ENCODE peak calls at places on chromosomes 2 and 18, in four cellular contexts. One of them, this sample, is unnamed.

GRCh38 chr2:70248810-70249438 is 496 bp upstream of the TIA1 start:
- DNase-seq in epithelial cell of esophagus: peak; percentile 76
- DNase-seq in fibroblast of lung: no peak
- DNase-seq in GM10248: no peak
- DNase-seq in this sample: peak; percentile 84

GRCh38 chr2:23788100-23788499 is 138.8 kb downstream of the ATAD2B start:
- DNase-seq in epithelial cell of esophagus: no peak
- DNase-seq in fibroblast of lung: no peak
- DNase-seq in GM10248: peak; percentile 17
- DNase-seq in this sample: no peak

GRCh38 chr2:215680605-215681598 is 245.0 kb upstream of the FN1 start:
- DNase-seq in epithelial cell of esophagus: peak; percentile 75
- DNase-seq in fibroblast of lung: peak; percentile 89
- DNase-seq in GM10248: no peak
- DNase-seq in this sample: peak; percentile 73

GRCh38 chr2:46216213-46216612 is 81.0 kb upstream of the EPAS1 start:
- DNase-seq in epithelial cell of esophagus: peak; percentile 66
- DNase-seq in fibroblast of lung: peak; percentile 18
- DNase-seq in GM10248: no peak
- DNase-seq in this sample: no peak

GRCh38 chr2:236663671-236664101 is 94.1 kb downstream of the ACKR3 start:
- DNase-seq in epithelial cell of esophagus: peak; percentile 82
- DNase-seq in fibroblast of lung: peak; percentile 48
- DNase-seq in GM10248: no peak
- DNase-seq in this sample: no peak

GRCh38 chr2:96773922-96774321 is 13.2 kb downstream of the CNNM4 start:
- DNase-seq in epithelial cell of esophagus: no peak
- DNase-seq in fibroblast of lung: no peak
- DNase-seq in GM10248: no peak
- DNase-seq in this sample: no peak

GRCh38 chr2:240512666-240513535 is 44.9 kb downstream of the ANKMY1 start:
- DNase-seq in epithelial cell of esophagus: no peak
- DNase-seq in fibroblast of lung: no peak
- DNase-seq in GM10248: no peak
- DNase-seq in this sample: no peak

GRCh38 chr18:56727399-56727798 is 76.2 kb downstream of the WDR7 start:
- DNase-seq in epithelial cell of esophagus: peak; percentile 4
- DNase-seq in fibroblast of lung: no peak
- DNase-seq in GM10248: no peak
- DNase-seq in this sample: no peak

GRCh38 chr2:172640389-172640788 is 84.5 kb downstream of the PDK1 start:
- DNase-seq in epithelial cell of esophagus: no peak
- DNase-seq in fibroblast of lung: peak; percentile 69
- DNase-seq in GM10248: no peak
- DNase-seq in this sample: no peak

GRCh38 chr18:45566025-45566740 is 49.1 kb upstream of the SLC14A2 start:
- DNase-seq in epithelial cell of esophagus: peak; percentile 98
- DNase-seq in fibroblast of lung: peak; percentile 86
- DNase-seq in GM10248: no peak
- DNase-seq in this sample: no peak

GRCh38 chr18:26429535-26429934 is 118.8 kb downstream of the KCTD1 start:
- DNase-seq in epithelial cell of esophagus: peak; percentile 91
- DNase-seq in fibroblast of lung: peak; percentile 86
- DNase-seq in GM10248: no peak
- DNase-seq in this sample: peak; percentile 16

GRCh38 chr2:85179541-85179940 is 46.3 kb downstream of the TCF7L1 start:
- DNase-seq in epithelial cell of esophagus: no peak
- DNase-seq in fibroblast of lung: no peak
- DNase-seq in GM10248: no peak
- DNase-seq in this sample: no peak

GRCh38 chr2:85180322-85181092 is 47.3 kb downstream of the TCF7L1 start:
- DNase-seq in epithelial cell of esophagus: no peak
- DNase-seq in fibroblast of lung: no peak
- DNase-seq in GM10248: no peak
- DNase-seq in this sample: no peak

GRCh38 chr2:85181844-85182456 is 48.8 kb downstream of the TCF7L1 start:
- DNase-seq in epithelial cell of esophagus: no peak
- DNase-seq in fibroblast of lung: no peak
- DNase-seq in GM10248: no peak
- DNase-seq in this sample: no peak

GRCh38 chr2:85183078-85183477 is 49.9 kb downstream of the TCF7L1 start:
- DNase-seq in epithelial cell of esophagus: no peak
- DNase-seq in fibroblast of lung: no peak
- DNase-seq in GM10248: no peak
- DNase-seq in this sample: no peak

GRCh38 chr2:85181093-85181685 is 48.0 kb downstream of the TCF7L1 start:
- DNase-seq in epithelial cell of esophagus: no peak
- DNase-seq in fibroblast of lung: no peak
- DNase-seq in GM10248: no peak
- DNase-seq in this sample: peak; percentile 33
- TF ChIP-seq CTCF in epithelial cell of esophagus: no peak
- TF ChIP-seq CTCF in fibroblast of lung: no peak
- TF ChIP-seq CTCF in GM10248: no peak
- TF ChIP-seq CTCF in this sample: no peak

GRCh38 chr2:188523901-188524300 is 232.2 kb downstream of the GULP1 start:
- DNase-seq in epithelial cell of esophagus: no peak
- DNase-seq in fibroblast of lung: peak; percentile 31
- DNase-seq in GM10248: no peak
- DNase-seq in this sample: no peak

GRCh38 chr2:188522517-188522916 is 230.8 kb downstream of the GULP1 start:
- DNase-seq in epithelial cell of esophagus: peak; percentile 19
- DNase-seq in fibroblast of lung: peak; percentile 68
- DNase-seq in GM10248: no peak
- DNase-seq in this sample: no peak

GRCh38 chr2:188527701-188528100 is 236.0 kb downstream of the GULP1 start:
- DNase-seq in epithelial cell of esophagus: no peak
- DNase-seq in fibroblast of lung: peak; percentile 26
- DNase-seq in GM10248: no peak
- DNase-seq in this sample: no peak

GRCh38 chr2:188527110-188527509 is 235.4 kb downstream of the GULP1 start:
- DNase-seq in epithelial cell of esophagus: no peak
- DNase-seq in fibroblast of lung: peak; percentile 37
- DNase-seq in GM10248: no peak
- DNase-seq in this sample: no peak

DNA sequence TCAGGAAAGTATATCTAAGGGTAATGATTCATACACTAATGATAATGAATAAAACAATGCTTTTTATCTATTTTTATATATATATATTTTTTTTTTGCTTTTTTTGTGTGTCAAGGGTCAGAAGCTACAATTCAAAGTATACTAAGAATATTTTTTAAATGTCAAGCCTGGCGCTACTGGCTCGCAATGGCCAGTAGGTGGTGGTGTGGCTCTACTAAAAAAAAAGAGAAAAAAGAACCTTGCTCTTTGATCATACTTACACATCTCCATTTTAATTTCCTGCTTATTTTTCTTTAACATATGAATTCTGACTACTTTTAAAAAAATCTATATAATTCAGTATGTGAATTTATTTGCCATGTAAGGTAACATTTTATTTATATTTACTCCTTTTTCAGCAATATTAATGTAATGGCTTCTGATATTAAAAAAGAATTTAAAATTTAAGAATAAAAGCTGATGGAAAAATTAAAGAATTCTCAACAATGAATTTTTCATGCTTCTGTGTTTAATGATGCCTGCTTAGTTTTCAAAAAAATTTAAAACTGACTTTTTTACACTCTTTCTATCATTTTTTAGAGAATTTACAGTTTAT is 232.9 kb downstream of the GULP1 start:
- DNase-seq in epithelial cell of esophagus: peak; percentile 54
- DNase-seq in fibroblast of lung: peak; percentile 79
- DNase-seq in GM10248: peak; percentile 16
- DNase-seq in this sample: peak; percentile 51
- TF ChIP-seq CTCF in epithelial cell of esophagus: peak; percentile 75
- TF ChIP-seq CTCF in fibroblast of lung: peak; percentile 70
- TF ChIP-seq CTCF in GM10248: peak; percentile 74
- TF ChIP-seq CTCF in this sample: peak; percentile 62

DNA sequence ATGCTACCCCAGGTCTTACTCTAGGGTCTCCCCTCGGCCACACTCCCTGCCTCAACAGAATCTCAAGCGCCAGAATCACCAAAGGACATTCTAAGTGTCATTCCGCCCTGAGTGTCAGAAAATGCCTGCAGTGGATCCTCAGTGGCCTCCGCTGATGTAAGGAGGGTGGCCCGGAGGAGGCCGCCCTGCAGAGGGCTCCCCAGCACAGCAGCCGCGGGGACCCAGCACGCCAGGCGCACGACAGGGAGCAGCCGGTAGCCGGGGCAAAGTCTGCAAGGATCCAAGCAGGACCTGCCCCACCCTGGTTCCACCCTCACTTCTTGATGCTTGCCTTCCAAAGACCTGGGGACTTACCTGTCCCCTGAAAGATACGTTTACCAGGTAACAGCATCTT is 54.2 kb upstream of the ID2 start:
- DNase-seq in epithelial cell of esophagus: no peak
- DNase-seq in fibroblast of lung: no peak
- DNase-seq in GM10248: no peak
- DNase-seq in this sample: peak; percentile 80
- TF ChIP-seq CTCF in epithelial cell of esophagus: no peak
- TF ChIP-seq CTCF in fibroblast of lung: no peak
- TF ChIP-seq CTCF in GM10248: no peak
- TF ChIP-seq CTCF in this sample: peak; percentile 32

DNA sequence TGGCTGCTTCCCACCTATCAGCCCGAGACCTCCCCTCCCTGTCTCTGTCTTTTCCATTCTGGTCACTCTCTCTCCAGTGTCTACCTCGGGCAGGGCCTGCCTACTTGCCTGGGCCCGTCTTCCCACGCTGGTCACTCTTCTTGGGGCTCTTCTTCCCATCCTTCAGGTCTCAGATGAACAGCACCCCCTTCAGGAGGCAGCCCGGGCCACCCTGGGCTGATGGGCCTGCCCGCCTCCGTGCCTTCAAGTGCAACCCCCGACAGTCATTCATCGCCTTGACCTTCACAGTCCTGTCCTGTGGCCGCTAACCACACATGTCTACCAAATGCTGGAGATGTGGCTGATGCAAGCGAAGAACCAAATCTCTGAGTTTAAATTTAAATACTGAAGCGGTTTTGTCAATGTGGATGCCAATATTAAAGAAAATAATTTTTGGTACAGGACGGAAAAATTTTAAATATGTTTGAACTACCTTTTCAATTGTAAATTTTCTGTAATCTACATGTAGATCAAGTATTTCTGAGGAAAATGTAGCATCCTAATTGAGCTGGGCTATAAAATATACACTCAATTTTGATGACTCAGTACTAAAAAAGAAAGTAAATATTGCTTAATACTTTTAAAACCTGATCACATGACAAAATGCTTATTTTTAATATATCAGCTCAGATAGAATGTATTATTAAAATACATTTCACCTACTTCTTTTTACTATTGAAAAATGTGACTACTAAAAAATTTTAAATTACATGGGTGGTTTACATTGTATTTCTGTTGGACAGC is 96.4 kb downstream of the LAMA1 start:
- DNase-seq in epithelial cell of esophagus: no peak
- DNase-seq in fibroblast of lung: peak; percentile 18
- DNase-seq in GM10248: no peak
- DNase-seq in this sample: no peak
- TF ChIP-seq CTCF in epithelial cell of esophagus: no peak
- TF ChIP-seq CTCF in fibroblast of lung: no peak
- TF ChIP-seq CTCF in GM10248: no peak
- TF ChIP-seq CTCF in this sample: no peak

GRCh38 chr2:88924533-88924932 is 233.1 kb downstream of the RPIA start:
- DNase-seq in epithelial cell of esophagus: no peak
- DNase-seq in fibroblast of lung: no peak
- DNase-seq in GM10248: no peak
- DNase-seq in this sample: no peak

GRCh38 chr2:88913280-88913679 is 221.8 kb downstream of the RPIA start:
- DNase-seq in epithelial cell of esophagus: no peak
- DNase-seq in fibroblast of lung: no peak
- DNase-seq in GM10248: no peak
- DNase-seq in this sample: no peak

GRCh38 chr2:88919087-88919738 is 227.7 kb downstream of the RPIA start:
- DNase-seq in epithelial cell of esophagus: peak; percentile 34
- DNase-seq in fibroblast of lung: peak; percentile 23
- DNase-seq in GM10248: no peak
- DNase-seq in this sample: peak; percentile 37
- TF ChIP-seq CTCF in epithelial cell of esophagus: peak; percentile 72
- TF ChIP-seq CTCF in fibroblast of lung: peak; percentile 79
- TF ChIP-seq CTCF in GM10248: peak; percentile 19
- TF ChIP-seq CTCF in this sample: peak; percentile 46